ENCODE peak calls at places on chromosomes 3 and 15, in four cellular contexts. One of them, this sample, is unnamed.

GRCh38 chr15:60573936-60574335 is 95.0 kb upstream of the ICE2 start:
- DNase-seq in skeletal muscle cell: no peak
- DNase-seq in heart left ventricle: no peak
- DNase-seq in naive B cell: no peak
- DNase-seq in this sample: no peak

GRCh38 chr15:60970246-60971170 is 258.6 kb downstream of the RORA start:
- DNase-seq in heart left ventricle: no peak
- DNase-seq in naive B cell: no peak
- DNase-seq in skeletal muscle cell: no peak
- DNase-seq in this sample: no peak

GRCh38 chr3:34374521-34374920 is 576.1 kb downstream of the PDCD6IP start:
- DNase-seq in naive B cell: no peak
- DNase-seq in heart left ventricle: no peak
- DNase-seq in skeletal muscle cell: no peak
- DNase-seq in this sample: no peak

GRCh38 chr15:38186505-38186904 is 66.1 kb upstream of the SPRED1 start:
- DNase-seq in heart left ventricle: no peak
- DNase-seq in skeletal muscle cell: no peak
- DNase-seq in naive B cell: no peak
- DNase-seq in this sample: no peak

GRCh38 chr3:134850761-134851160 is 55.7 kb downstream of the EPHB1 start:
- DNase-seq in skeletal muscle cell: no peak
- DNase-seq in heart left ventricle: no peak
- DNase-seq in naive B cell: no peak
- DNase-seq in this sample: no peak

GRCh38 chr3:152870027-152870426 is 35.1 kb downstream of the P2RY1 start:
- DNase-seq in skeletal muscle cell: no peak
- DNase-seq in naive B cell: no peak
- DNase-seq in heart left ventricle: no peak
- DNase-seq in this sample: no peak

GRCh38 chr3:169362261-169362660 is 301.3 kb downstream of the MECOM start:
- DNase-seq in naive B cell: no peak
- DNase-seq in skeletal muscle cell: peak; percentile 4
- DNase-seq in heart left ventricle: no peak
- DNase-seq in this sample: no peak

GRCh38 chr3:100662113-100662823 is 47.0 kb upstream of the TFG start:
- DNase-seq in naive B cell: no peak
- DNase-seq in skeletal muscle cell: no peak
- DNase-seq in heart left ventricle: no peak
- DNase-seq in this sample: no peak